ENCODE peak calls at places on chromosome 22, in nine cellular contexts. S is A549, W is heart left ventricle, K is ovary, X is IMR-90, A is adrenal gland, G is lower leg skin, H is HepG2, N is transverse colon. U is an unnamed sample.
A peak's percentile ranks its signal among the peaks of the same experiment; 100 is the strongest.

GRCh38 chr22:23826510-23827350 is 12.1 kb downstream of the DERL3 start:
- DNase-seq in W (peak; percentile 58), H (no peak), A (no peak), K (no peak), S (no peak), N (no peak), X (peak; percentile 26), G (no peak), U (no peak)

GRCh38 chr22:22520667-22521602 is 865 bp upstream of the ZNF280A start:
- DNase-seq in S (no peak), H (no peak), A (peak; percentile 65), G (peak; percentile 31), W (no peak), X (peak; percentile 19), K (no peak), N (no peak), U (no peak)

GRCh38 chr22:46969491-46969890 is 207.0 kb downstream of the TBC1D22A start:
- DNase-seq in H (no peak), K (no peak), G (peak; percentile 21), X (no peak), A (no peak), W (no peak), S (no peak), N (no peak), U (no peak)

GRCh38 chr22:48840112-48840949 is 987.3 kb downstream of the BRD1 start:
- DNase-seq in W (peak; percentile 29), N (no peak), K (no peak), G (no peak), A (no peak), S (no peak), X (no peak), H (no peak), U (no peak)

GRCh38 chr22:31039393-31039792 is 41.7 kb upstream of the SMTN start:
- DNase-seq in S (no peak), G (no peak), K (peak; percentile 74), N (peak; percentile 28), A (no peak), H (peak; percentile 41), X (peak; percentile 80), W (no peak), U (no peak)

GRCh38 chr22:39746600-39747262 is 146.8 kb downstream of the ENTHD1 start:
- DNase-seq in W (no peak), A (no peak), H (no peak), G (no peak), X (no peak), K (no peak), S (no peak), N (no peak), U (no peak)

GRCh38 chr22:28051787-28052356 is 132.8 kb upstream of the PITPNB start:
- DNase-seq in K (peak; percentile 79), W (peak; percentile 79), G (no peak), N (peak; percentile 67), A (peak; percentile 63), S (peak; percentile 53), H (peak; percentile 43), X (peak; percentile 61), U (peak; percentile 62)

GRCh38 chr22:31344369-31345330 is 1.5 kb downstream of the PATZ1 start:
- DNase-seq in H (no peak), N (peak; percentile 64), A (peak; percentile 41), K (peak; percentile 58), X (peak; percentile 57), W (peak; percentile 70), G (peak; percentile 93), S (no peak), U (peak; percentile 56)

GRCh38 chr22:30224161-30224857 is 22.2 kb downstream of the LIF start:
- DNase-seq in N (no peak), G (no peak), S (peak; percentile 94), W (no peak), H (no peak), K (no peak), A (no peak), X (no peak), U (no peak)

GRCh38 chr22:41600976-41601375 is 11.3 kb upstream of the PMM1 start:
- DNase-seq in W (no peak), G (no peak), X (no peak), H (no peak), A (no peak), K (no peak), S (no peak), N (no peak), U (no peak)

GRCh38 chr22:23850136-23850611 is 7.5 kb upstream of the SLC2A11 start:
- DNase-seq in A (no peak), G (peak; percentile 85), N (no peak), K (no peak), H (no peak), W (no peak), S (no peak), X (no peak), U (peak; percentile 71)

GRCh38 chr22:32699686-32700085 is 101.8 kb upstream of the TIMP3 start:
- DNase-seq in G (no peak), W (no peak), N (no peak), A (no peak), S (no peak), H (no peak), X (no peak), K (no peak), U (no peak)

GRCh38 chr22:37906364-37907008 is 389 bp downstream of the MICALL1 start:
- DNase-seq in G (no peak), S (no peak), H (no peak), X (no peak), K (no peak), N (peak; percentile 51), W (no peak), A (no peak), U (no peak)
- TF ChIP-seq POLR2A in G (no peak), S (peak; percentile 2), H (no peak), X (no peak), K (no peak), N (no peak), W (no peak), A (peak; percentile 30), U (no peak)

DNA sequence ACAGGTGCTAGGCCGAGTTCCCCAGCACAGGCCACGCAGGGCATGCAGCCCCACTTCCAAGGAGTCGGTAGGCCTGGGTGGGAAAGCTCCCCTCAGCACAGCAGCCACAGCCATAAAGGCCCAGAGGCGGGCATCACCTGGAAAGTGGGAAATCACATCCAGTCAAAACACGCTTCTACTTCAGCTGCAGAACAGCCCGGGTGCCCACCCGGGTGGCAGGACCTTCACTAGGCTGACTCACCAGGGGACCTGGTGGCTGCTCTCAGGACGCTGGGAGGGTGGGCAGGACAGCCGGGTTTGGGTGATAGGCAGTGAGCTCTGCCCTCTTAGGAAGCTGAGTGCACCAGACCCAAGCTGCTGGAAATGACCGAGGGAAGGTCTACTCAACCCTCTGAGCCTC is 7.3 kb downstream of the KIAA0930 start:
- DNase-seq in S (no peak), X (no peak), N (no peak), K (no peak), H (no peak), G (no peak), A (no peak), W (no peak), U (no peak)
- TF ChIP-seq POLR2A in S (no peak), X (peak; percentile 8), N (no peak), K (no peak), H (no peak), G (no peak), A (no peak), W (no peak), U (no peak)

DNA sequence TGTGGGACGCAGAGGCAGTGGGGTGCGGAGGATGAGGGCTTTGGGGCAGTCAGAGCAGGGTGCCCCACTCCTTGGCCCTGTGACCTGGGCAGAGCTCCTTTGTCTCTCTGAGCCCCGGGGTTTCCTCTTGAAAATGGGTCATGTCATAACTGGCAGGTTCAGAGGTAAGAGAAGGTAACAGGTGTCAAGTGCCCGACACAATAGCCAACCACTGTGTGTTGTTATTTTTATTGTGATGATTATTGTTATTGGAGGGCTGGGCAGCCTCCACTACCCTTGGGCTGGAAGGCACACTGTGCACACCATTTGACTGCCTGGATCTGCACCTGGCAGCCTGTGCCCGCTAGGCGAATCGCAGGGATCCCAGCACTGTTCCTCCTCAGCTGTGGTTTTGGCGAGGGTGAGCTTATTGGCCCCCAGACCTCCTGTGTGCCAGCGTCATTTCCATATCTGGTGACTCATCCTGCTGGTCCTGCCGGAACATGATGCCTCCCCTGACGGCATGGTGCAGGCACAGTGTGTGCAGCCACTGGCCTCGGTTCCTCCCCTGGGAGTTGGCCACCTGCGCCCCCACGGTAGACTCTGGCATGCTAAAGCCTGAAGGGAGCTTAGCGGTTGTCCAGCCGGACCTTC is 15.4 kb upstream of the SOX10 start:
- DNase-seq in X (peak; percentile 61), N (no peak), K (no peak), G (no peak), H (no peak), A (peak; percentile 55), W (no peak), S (no peak), U (no peak)
- TF ChIP-seq POLR2A in X (no peak), N (no peak), K (no peak), G (no peak), H (no peak), A (no peak), W (no peak), S (no peak), U (no peak)

DNA sequence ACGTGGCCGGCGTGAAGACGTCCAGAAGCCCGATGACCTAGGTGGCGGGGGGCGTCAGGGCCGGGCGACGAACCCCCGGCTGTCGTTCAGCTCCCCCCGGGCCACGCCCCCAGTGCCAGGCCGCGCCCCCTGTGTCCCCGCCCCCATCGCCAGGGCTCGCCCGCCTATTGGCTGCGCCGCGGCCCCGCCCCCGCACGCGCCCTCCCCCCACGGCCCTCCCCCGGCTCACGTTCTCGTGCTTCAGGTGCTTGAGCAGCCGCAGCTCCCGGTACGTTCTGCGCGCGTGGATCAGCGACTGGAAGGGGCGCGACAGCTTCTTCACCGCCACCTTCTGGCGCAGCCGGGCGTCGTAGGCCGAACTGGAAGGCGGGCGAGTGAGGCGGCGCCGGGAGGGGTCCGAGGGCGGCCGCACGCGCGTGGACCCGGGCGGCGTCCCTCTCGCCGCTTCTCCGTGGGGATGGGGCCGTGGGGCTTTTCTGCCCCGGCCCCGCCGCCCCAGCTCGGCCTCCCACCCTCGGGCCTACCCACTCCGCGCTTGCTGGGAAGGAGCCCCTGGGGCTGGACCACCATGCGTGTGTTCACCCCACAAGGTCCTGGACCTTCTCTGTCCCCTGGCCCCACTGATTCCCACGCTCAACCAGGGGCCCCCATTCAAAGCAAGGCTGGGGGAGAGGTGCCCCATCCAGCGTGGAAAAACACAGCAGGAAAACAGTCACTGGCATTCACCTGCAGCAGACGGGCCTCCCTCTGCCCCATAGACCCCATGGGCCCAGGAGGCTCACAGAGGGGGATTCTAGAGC is 2.4 kb downstream of the MAPK11 start:
- DNase-seq in N (peak; percentile 66), X (peak; percentile 38), K (peak; percentile 79), G (no peak), S (peak; percentile 60), A (peak; percentile 69), W (peak; percentile 81), H (no peak), U (no peak)
- TF ChIP-seq POLR2A in N (no peak), X (no peak), K (no peak), G (no peak), S (no peak), A (no peak), W (no peak), H (no peak), U (no peak)